ENCODE peak calls at places on chromosomes 11 and 22, in four cellular contexts. One of them, this sample, is unnamed.

GRCh38 chr11:94151903-94152677 is 23.4 kb downstream of the PANX1 start:
- DNase-seq in neuronal stem cell: no peak
- DNase-seq in iPS DF 6.9: no peak
- DNase-seq in tibial nerve: no peak
- DNase-seq in this sample: peak; percentile 23

GRCh38 chr11:117387992-117388765 is 60.5 kb downstream of the CEP164 start:
- DNase-seq in iPS DF 6.9: no peak
- DNase-seq in neuronal stem cell: no peak
- DNase-seq in tibial nerve: no peak
- DNase-seq in this sample: no peak

GRCh38 chr11:130278151-130278550 is 36.6 kb downstream of the ZBTB44 start:
- DNase-seq in neuronal stem cell: no peak
- DNase-seq in iPS DF 6.9: no peak
- DNase-seq in tibial nerve: no peak
- DNase-seq in this sample: no peak

GRCh38 chr22:49936973-49937757 is 18.7 kb downstream of the CRELD2 start:
- DNase-seq in neuronal stem cell: no peak
- DNase-seq in iPS DF 6.9: no peak
- DNase-seq in tibial nerve: no peak
- DNase-seq in this sample: peak; percentile 68

GRCh38 chr11:47991266-47991830 is 11.0 kb downstream of the PTPRJ start:
- DNase-seq in neuronal stem cell: no peak
- DNase-seq in tibial nerve: no peak
- DNase-seq in iPS DF 6.9: no peak
- DNase-seq in this sample: peak; percentile 65

GRCh38 chr11:11451501-11452005 is 98.5 kb upstream of the CSNK2A3 start:
- DNase-seq in iPS DF 6.9: no peak
- DNase-seq in neuronal stem cell: no peak
- DNase-seq in tibial nerve: no peak
- DNase-seq in this sample: no peak

GRCh38 chr11:95556342-95557151 is 233.0 kb downstream of the FAM76B start:
- DNase-seq in iPS DF 6.9: no peak
- DNase-seq in neuronal stem cell: peak; percentile 42
- DNase-seq in tibial nerve: no peak
- DNase-seq in this sample: no peak

GRCh38 chr22:47598864-47599263 is 836.4 kb downstream of the TBC1D22A start:
- DNase-seq in iPS DF 6.9: no peak
- DNase-seq in neuronal stem cell: no peak
- DNase-seq in tibial nerve: no peak
- DNase-seq in this sample: no peak

GRCh38 chr11:36453678-36454077 is 56.4 kb downstream of the TRAF6 start:
- DNase-seq in tibial nerve: no peak
- DNase-seq in neuronal stem cell: no peak
- DNase-seq in iPS DF 6.9: no peak
- DNase-seq in this sample: no peak

GRCh38 chr11:119417726-119418540 is 5.0 kb downstream of the THY1 start:
- DNase-seq in iPS DF 6.9: no peak
- DNase-seq in neuronal stem cell: no peak
- DNase-seq in tibial nerve: no peak
- DNase-seq in this sample: no peak

GRCh38 chr11:66969584-66970205 is 5.4 kb upstream of the C11orf86 start:
- DNase-seq in iPS DF 6.9: no peak
- DNase-seq in tibial nerve: no peak
- DNase-seq in neuronal stem cell: no peak
- DNase-seq in this sample: no peak

GRCh38 chr11:132119573-132119972 is 749.2 kb downstream of the NTM start:
- DNase-seq in iPS DF 6.9: no peak
- DNase-seq in neuronal stem cell: no peak
- DNase-seq in tibial nerve: no peak
- DNase-seq in this sample: no peak

GRCh38 chr11:8206251-8207079 is 37.6 kb upstream of the RIC3 start:
- DNase-seq in neuronal stem cell: no peak
- DNase-seq in iPS DF 6.9: no peak
- DNase-seq in tibial nerve: no peak
- DNase-seq in this sample: no peak

GRCh38 chr11:104665631-104666030 is 232.6 kb downstream of the CASP12 start:
- DNase-seq in neuronal stem cell: no peak
- DNase-seq in tibial nerve: no peak
- DNase-seq in iPS DF 6.9: no peak
- DNase-seq in this sample: no peak

GRCh38 chr11:10943968-10944367 is 86.1 kb upstream of the ZBED5 start:
- DNase-seq in tibial nerve: no peak
- DNase-seq in iPS DF 6.9: no peak
- DNase-seq in neuronal stem cell: no peak
- DNase-seq in this sample: no peak

GRCh38 chr11:27913650-27914049 is 194.3 kb downstream of the KIF18A start:
- DNase-seq in neuronal stem cell: no peak
- DNase-seq in iPS DF 6.9: no peak
- DNase-seq in tibial nerve: no peak
- DNase-seq in this sample: no peak

GRCh38 chr11:125621995-125622394 is 3.0 kb upstream of the CHEK1 start:
- DNase-seq in tibial nerve: no peak
- DNase-seq in neuronal stem cell: no peak
- DNase-seq in iPS DF 6.9: no peak
- DNase-seq in this sample: no peak

GRCh38 chr11:58905716-58906547 is 33.4 kb upstream of the GLYATL1 start:
- DNase-seq in neuronal stem cell: peak; percentile 86
- DNase-seq in iPS DF 6.9: no peak
- DNase-seq in tibial nerve: peak; percentile 37
- DNase-seq in this sample: peak; percentile 42

GRCh38 chr11:96361778-96362177 is 18.8 kb upstream of the MAML2 start:
- DNase-seq in neuronal stem cell: no peak
- DNase-seq in iPS DF 6.9: no peak
- DNase-seq in tibial nerve: no peak
- DNase-seq in this sample: no peak

GRCh38 chr22:48277868-48278581 is 1515.6 kb downstream of the TBC1D22A start:
- DNase-seq in tibial nerve: no peak
- DNase-seq in neuronal stem cell: no peak
- DNase-seq in iPS DF 6.9: no peak
- DNase-seq in this sample: no peak

GRCh38 chr11:2797181-2797711 is 88.3 kb downstream of the CDKN1C start:
- DNase-seq in iPS DF 6.9: no peak
- DNase-seq in tibial nerve: no peak
- DNase-seq in neuronal stem cell: no peak
- DNase-seq in this sample: no peak

GRCh38 chr11:78244080-78244479 is 55.4 kb downstream of the USP35 start:
- DNase-seq in tibial nerve: no peak
- DNase-seq in neuronal stem cell: no peak
- DNase-seq in iPS DF 6.9: no peak
- DNase-seq in this sample: no peak

GRCh38 chr11:107590460-107591097 is 368 bp upstream of the ELMOD1 start:
- DNase-seq in tibial nerve: no peak
- DNase-seq in iPS DF 6.9: no peak
- DNase-seq in neuronal stem cell: no peak
- DNase-seq in this sample: no peak

GRCh38 chr11:75635009-75635909 is 33.6 kb downstream of the MAP6 start:
- DNase-seq in tibial nerve: peak; percentile 10
- DNase-seq in neuronal stem cell: no peak
- DNase-seq in iPS DF 6.9: no peak
- DNase-seq in this sample: no peak

GRCh38 chr11:64767344-64768299 is 7.8 kb upstream of the PYGM start:
- DNase-seq in iPS DF 6.9: no peak
- DNase-seq in neuronal stem cell: peak; percentile 60
- DNase-seq in tibial nerve: peak; percentile 82
- DNase-seq in this sample: peak; percentile 73

GRCh38 chr11:64765291-64765803 is 5.6 kb upstream of the PYGM start:
- DNase-seq in tibial nerve: no peak
- DNase-seq in neuronal stem cell: no peak
- DNase-seq in iPS DF 6.9: no peak
- DNase-seq in this sample: no peak

GRCh38 chr11:64766881-64767280 is 7.1 kb upstream of the PYGM start:
- DNase-seq in iPS DF 6.9: no peak
- DNase-seq in neuronal stem cell: no peak
- DNase-seq in tibial nerve: no peak
- DNase-seq in this sample: peak; percentile 12

GRCh38 chr11:64764753-64765152 is 5.0 kb upstream of the PYGM start:
- DNase-seq in iPS DF 6.9: no peak
- DNase-seq in tibial nerve: no peak
- DNase-seq in neuronal stem cell: no peak
- DNase-seq in this sample: peak; percentile 14

DNA sequence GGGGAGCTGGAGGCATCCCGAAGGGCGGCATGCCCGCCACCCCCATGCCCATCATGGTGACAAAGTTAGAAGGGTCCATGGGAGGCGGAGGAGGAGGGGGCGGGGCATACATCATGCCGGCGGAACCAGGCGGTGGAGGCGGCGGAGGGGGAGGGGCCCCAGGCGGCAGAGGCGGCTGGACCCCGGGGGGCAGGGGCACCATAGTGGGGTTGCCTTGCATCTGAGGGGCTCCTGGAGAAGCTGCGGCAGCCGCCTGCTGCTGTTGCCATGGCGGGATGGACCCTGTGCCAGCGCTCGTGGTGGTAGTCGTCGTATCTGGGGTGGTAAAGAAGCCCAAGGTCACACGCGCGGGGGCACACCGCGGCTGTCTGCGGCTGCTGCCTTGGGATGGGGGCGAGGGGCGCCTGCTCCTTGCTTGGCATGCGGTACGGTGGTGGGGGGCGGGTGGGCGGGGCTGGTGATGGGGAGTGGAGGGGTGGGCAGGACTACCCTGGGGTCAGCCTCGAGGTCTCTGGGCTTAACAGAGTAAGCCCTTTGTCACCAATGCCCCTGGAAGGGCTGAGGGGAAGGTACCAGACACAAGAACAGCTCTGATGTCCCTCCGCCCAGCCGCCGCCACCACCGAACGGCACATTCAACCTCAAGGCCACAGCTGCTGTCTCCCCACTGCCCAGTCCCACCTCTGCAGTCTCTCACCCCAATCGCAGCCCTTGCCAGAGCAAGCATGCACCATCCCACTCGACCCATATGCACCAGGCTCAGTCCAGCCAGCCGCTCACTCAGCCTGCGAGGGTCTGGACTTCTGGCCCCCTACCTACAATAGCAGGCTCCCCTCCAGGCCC is 6.3 kb upstream of the PYGM start:
- DNase-seq in tibial nerve: no peak
- DNase-seq in iPS DF 6.9: no peak
- DNase-seq in neuronal stem cell: no peak
- DNase-seq in this sample: no peak
- H3K4me1 ChIP-seq in tibial nerve: no peaks in the 10 kb centered on the region
- H3K4me1 ChIP-seq in iPS DF 6.9: peaks cover 17% of the 10 kb centered on the region
- H3K4me1 ChIP-seq in neuronal stem cell: peaks cover 25% of the 10 kb centered on the region
- H3K4me1 ChIP-seq in this sample: peaks cover 58% of the 10 kb centered on the region

GRCh38 chr11:61883947-61884346 is 7.4 kb downstream of the FADS3 start:
- DNase-seq in tibial nerve: no peak
- DNase-seq in iPS DF 6.9: no peak
- DNase-seq in neuronal stem cell: no peak
- DNase-seq in this sample: no peak
- H3K4me1 ChIP-seq in tibial nerve: no peaks in the 10 kb centered on the region
- H3K4me1 ChIP-seq in iPS DF 6.9: peaks cover 5% of the 10 kb centered on the region
- H3K4me1 ChIP-seq in neuronal stem cell: peaks cover 1% of the 10 kb centered on the region
- H3K4me1 ChIP-seq in this sample: peaks cover 16% of the 10 kb centered on the region

GRCh38 chr11:12685229-12685628 is 11.0 kb downstream of the TEAD1 start:
- DNase-seq in iPS DF 6.9: no peak
- DNase-seq in tibial nerve: no peak
- DNase-seq in neuronal stem cell: no peak
- DNase-seq in this sample: no peak

GRCh38 chr11:12683857-12684256 is 9.6 kb downstream of the TEAD1 start:
- DNase-seq in tibial nerve: no peak
- DNase-seq in iPS DF 6.9: no peak
- DNase-seq in neuronal stem cell: no peak
- DNase-seq in this sample: no peak

GRCh38 chr11:12684821-12685220 is 10.6 kb downstream of the TEAD1 start:
- DNase-seq in tibial nerve: no peak
- DNase-seq in iPS DF 6.9: no peak
- DNase-seq in neuronal stem cell: no peak
- DNase-seq in this sample: no peak

GRCh38 chr11:12682730-12683500 is 8.7 kb downstream of the TEAD1 start:
- DNase-seq in tibial nerve: no peak
- DNase-seq in iPS DF 6.9: no peak
- DNase-seq in neuronal stem cell: no peak
- DNase-seq in this sample: no peak

GRCh38 chr11:12684354-12684753 is 10.1 kb downstream of the TEAD1 start:
- DNase-seq in neuronal stem cell: no peak
- DNase-seq in iPS DF 6.9: no peak
- DNase-seq in tibial nerve: no peak
- DNase-seq in this sample: no peak
- H3K4me1 ChIP-seq in neuronal stem cell: peaks cover 46% of the 10 kb centered on the region
- H3K4me1 ChIP-seq in iPS DF 6.9: peaks cover 31% of the 10 kb centered on the region
- H3K4me1 ChIP-seq in tibial nerve: no peaks in the 10 kb centered on the region
- H3K4me1 ChIP-seq in this sample: peaks cover 93% of the 10 kb centered on the region

GRCh38 chr22:30045001-30045887 is 35.0 kb upstream of the HORMAD2 start:
- DNase-seq in iPS DF 6.9: no peak
- DNase-seq in neuronal stem cell: no peak
- DNase-seq in tibial nerve: no peak
- DNase-seq in this sample: no peak
- H3K4me1 ChIP-seq in iPS DF 6.9: no peaks in the 10 kb centered on the region
- H3K4me1 ChIP-seq in neuronal stem cell: no peaks in the 10 kb centered on the region
- H3K4me1 ChIP-seq in tibial nerve: no peaks in the 10 kb centered on the region
- H3K4me1 ChIP-seq in this sample: no peaks in the 10 kb centered on the region

GRCh38 chr22:20160041-20160440 is 9.2 kb upstream of the CCDC188 start:
- DNase-seq in neuronal stem cell: no peak
- DNase-seq in tibial nerve: no peak
- DNase-seq in iPS DF 6.9: no peak
- DNase-seq in this sample: no peak

GRCh38 chr22:20159088-20159487 is 8.2 kb upstream of the CCDC188 start:
- DNase-seq in tibial nerve: no peak
- DNase-seq in neuronal stem cell: no peak
- DNase-seq in iPS DF 6.9: no peak
- DNase-seq in this sample: no peak

GRCh38 chr22:20156611-20157415 is 6.0 kb upstream of the CCDC188 start:
- DNase-seq in tibial nerve: peak; percentile 92
- DNase-seq in neuronal stem cell: peak; percentile 81
- DNase-seq in iPS DF 6.9: peak; percentile 73
- DNase-seq in this sample: peak; percentile 63

GRCh38 chr22:20157416-20158183 is 6.7 kb upstream of the CCDC188 start:
- DNase-seq in neuronal stem cell: no peak
- DNase-seq in tibial nerve: no peak
- DNase-seq in iPS DF 6.9: no peak
- DNase-seq in this sample: no peak

DNA sequence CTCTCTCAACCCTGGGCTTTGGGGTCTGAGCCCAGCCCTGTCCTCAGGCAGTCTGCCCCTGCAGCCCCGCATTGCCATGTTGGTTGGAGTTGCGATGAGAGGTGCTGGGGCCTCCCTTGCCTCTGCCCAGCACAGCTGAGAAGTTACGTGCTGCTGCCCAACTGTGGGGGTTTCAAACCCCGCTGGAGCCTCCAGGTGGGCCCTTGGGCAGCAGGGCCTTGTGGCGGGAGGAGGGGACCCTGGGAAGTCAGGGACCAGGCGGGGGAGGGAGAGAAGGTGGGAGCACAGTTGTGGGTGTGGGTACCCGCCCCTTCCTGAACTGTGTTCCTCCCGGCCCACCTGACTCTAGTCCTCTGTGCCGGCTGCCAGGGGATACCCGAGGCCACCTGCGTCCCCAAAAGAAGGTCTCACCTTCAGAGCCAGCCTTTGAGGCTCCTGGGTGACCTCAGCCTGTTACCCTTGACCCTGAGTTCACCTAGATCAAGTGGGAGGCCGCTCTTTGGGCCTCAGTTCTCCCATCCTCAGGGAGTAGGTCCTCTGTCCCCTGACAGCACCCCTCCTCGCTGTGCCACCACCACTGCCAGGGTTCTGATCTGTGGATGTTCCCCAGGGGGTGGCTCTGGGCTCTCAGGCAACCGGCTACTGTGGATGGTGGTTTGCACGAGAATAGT is 7.6 kb upstream of the CCDC188 start:
- DNase-seq in neuronal stem cell: no peak
- DNase-seq in iPS DF 6.9: no peak
- DNase-seq in tibial nerve: no peak
- DNase-seq in this sample: no peak
- H3K4me1 ChIP-seq in neuronal stem cell: peaks cover 15% of the 10 kb centered on the region
- H3K4me1 ChIP-seq in iPS DF 6.9: no peaks in the 10 kb centered on the region
- H3K4me1 ChIP-seq in tibial nerve: no peaks in the 10 kb centered on the region
- H3K4me1 ChIP-seq in this sample: no peaks in the 10 kb centered on the region